ENCODE peak calls at places on chromosomes 4 and X, in nine cellular contexts. Q is heart left ventricle, P is HepG2, F is thyroid gland, E is right lobe of liver, G is HCT116, A is breast epithelium, X is ovary, Y is uterus. V is an unnamed sample. For H3K9me3, the result is how much of the 10 kb centered on the place peaks cover.

GRCh38 chrX:63250253-63250868 is 100.8 kb downstream of the SPIN4 start:
- DNase-seq in Q (peak), P (peak), F (peak), E (no peak), G (peak), A (no peak), X (no peak), Y (no peak), V (peak)

GRCh38 chr4:15712214-15712613 is 9.3 kb downstream of the BST1 start:
- DNase-seq in Q (no peak), P (no peak), F (no peak), E (no peak), G (no peak), A (no peak), X (no peak), Y (no peak), V (no peak)

GRCh38 chr4:18869166-18869565 is 847.6 kb upstream of the LCORL start:
- DNase-seq in Q (no peak), P (no peak), F (no peak), E (no peak), G (no peak), A (no peak), X (no peak), Y (no peak), V (no peak)

GRCh38 chr4:20313237-20314030 is 61.7 kb downstream of the SLIT2 start:
- DNase-seq in Q (no peak), P (peak), F (peak), E (peak), G (peak), A (no peak), X (no peak), Y (no peak), V (no peak)

GRCh38 chrX:103658681-103659433 is 27.6 kb downstream of the MORF4L2 start:
- DNase-seq in Q (no peak), P (peak), F (no peak), E (no peak), G (no peak), A (no peak), X (no peak), Y (no peak), V (no peak)

GRCh38 chr4:22504931-22505330 is 10.9 kb downstream of the ADGRA3 start:
- DNase-seq in Q (no peak), P (no peak), F (no peak), E (no peak), G (no peak), A (no peak), X (no peak), Y (no peak), V (no peak)

GRCh38 chr4:83704786-83705185 is 168.9 kb downstream of the GPAT3 start:
- DNase-seq in Q (no peak), P (no peak), F (no peak), E (no peak), G (no peak), A (no peak), X (no peak), Y (no peak), V (no peak)

GRCh38 chr4:109873791-109874514 is 26.0 kb downstream of the LRIT3 start:
- DNase-seq in Q (no peak), P (no peak), F (no peak), E (no peak), G (peak), A (no peak), X (no peak), Y (no peak), V (no peak)

GRCh38 chrX:70402721-70403120 is 20.4 kb upstream of the GDPD2 start:
- DNase-seq in Q (no peak), P (no peak), F (no peak), E (no peak), G (no peak), A (no peak), X (no peak), Y (no peak), V (no peak)

DNA sequence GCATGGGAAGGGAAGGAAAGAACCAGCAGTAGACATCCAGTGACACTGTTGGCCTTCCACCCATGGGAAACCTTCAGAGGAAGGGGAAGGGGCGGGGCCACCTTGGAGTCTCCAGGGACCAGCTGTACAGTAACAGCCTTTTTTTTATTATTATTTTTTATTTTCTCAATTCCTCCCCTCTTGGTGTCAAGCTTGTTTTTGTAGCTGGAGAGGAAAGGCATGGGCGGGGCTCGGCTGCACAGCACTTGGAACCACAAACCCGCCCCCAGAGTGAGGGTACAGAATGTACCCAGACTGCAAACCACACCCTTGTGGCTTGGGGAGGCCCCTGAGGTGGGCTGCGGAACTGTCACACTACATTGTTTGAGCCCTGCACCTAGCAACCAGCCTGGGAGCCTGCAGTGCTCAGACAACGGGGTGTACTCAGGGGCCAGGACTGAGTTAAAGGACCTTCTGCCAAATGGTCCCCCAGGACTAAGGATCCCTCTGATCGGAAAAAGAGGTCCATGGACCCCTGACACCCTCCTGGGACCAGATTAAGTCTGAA is 45.7 kb downstream of the PRPS1 start:
- DNase-seq in Q (peak), P (no peak), F (peak), E (peak), G (no peak), A (peak), X (peak), Y (peak), V (peak)
- H3K4me3 ChIP-seq in Q (no peak), P (no peak), F (no peak), E (no peak), G (no peak), A (peak), X (peak), Y (no peak), V (peak)

GRCh38 chr4:70688795-70689231 is 481 bp downstream of the UTP3 start:
- DNase-seq in Q (peak), P (no peak), F (no peak), E (no peak), G (no peak), A (no peak), X (no peak), Y (no peak), V (no peak)

DNA sequence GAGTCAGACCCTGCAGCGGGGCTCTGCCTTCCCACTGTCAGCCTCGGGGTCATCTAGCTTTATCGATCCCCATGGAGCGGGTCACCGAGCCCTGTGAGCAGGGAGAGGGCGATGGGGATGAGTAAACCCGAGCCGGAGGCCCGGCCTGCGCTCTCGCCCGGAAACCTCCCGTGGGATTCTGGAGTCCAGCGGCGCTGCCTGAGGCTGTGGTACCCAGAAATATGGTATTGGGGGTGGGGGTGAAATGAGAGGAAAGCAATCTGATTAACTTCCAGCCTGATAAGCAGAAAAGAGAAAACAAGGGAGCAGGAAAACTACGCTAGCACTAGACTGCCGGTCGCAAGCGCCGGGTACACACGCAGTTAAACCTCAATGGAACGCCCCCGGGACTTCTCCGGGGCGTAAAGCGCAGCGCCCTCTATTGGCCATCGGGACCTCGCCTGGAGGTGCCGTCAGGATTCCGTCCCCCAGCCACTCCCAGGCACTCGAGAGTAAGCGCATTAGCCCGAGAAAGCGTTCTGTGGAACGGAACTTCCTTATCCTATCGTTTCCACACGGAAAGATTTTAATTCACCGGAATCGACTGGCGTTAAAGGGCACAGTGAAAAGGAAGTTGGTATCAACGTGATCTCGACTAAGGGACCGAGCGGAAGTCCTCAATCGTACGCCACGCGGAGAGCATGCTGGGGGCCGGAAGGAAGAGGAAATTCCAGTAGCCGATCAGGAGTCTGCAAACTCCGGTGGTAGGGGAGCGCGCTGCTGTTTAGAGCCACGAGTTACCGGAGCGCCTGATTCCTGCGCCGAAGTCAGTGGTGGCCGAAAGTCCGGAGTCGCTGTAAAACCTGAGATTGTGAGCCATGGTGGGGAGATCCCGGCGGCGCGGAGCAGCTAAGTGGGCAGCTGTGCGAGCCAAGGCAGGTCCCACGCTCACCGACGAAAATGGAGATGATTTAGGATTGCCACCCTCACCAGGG is at the start of gene UTP3:
- DNase-seq in Q (peak), P (peak), F (peak), E (peak), G (peak), A (peak), X (peak), Y (peak), V (peak)
- TF ChIP-seq POLR2A in Q (no peak), P (peak), F (no peak), E (peak), G (peak), A (no peak), X (peak), Y (peak), V (peak)

GRCh38 chr4:56627985-56628384 is 53.1 kb downstream of the HOPX start:
- DNase-seq in Q (no peak), P (no peak), F (no peak), E (no peak), G (no peak), A (no peak), X (no peak), Y (no peak), V (no peak)
- H3K9me3 ChIP-seq in Q (under half), P (under half), F (under half), E (under half), G (under half), A (under half), X (under half), Y (under half), V (under half)

GRCh38 chrX:46325312-46325877 is 219.8 kb downstream of the ZNF674 start:
- DNase-seq in Q (no peak), P (peak), F (peak), E (no peak), G (peak), A (no peak), X (no peak), Y (no peak), V (no peak)

GRCh38 chrX:46330513-46330912 is 214.7 kb downstream of the ZNF674 start:
- DNase-seq in Q (no peak), P (no peak), F (no peak), E (no peak), G (no peak), A (no peak), X (no peak), Y (no peak), V (no peak)

GRCh38 chrX:46326161-46326560 is 219.1 kb downstream of the ZNF674 start:
- DNase-seq in Q (no peak), P (no peak), F (no peak), E (no peak), G (no peak), A (no peak), X (no peak), Y (no peak), V (no peak)

GRCh38 chrX:46328133-46328532 is 217.1 kb downstream of the ZNF674 start:
- DNase-seq in Q (no peak), P (no peak), F (no peak), E (no peak), G (no peak), A (no peak), X (no peak), Y (no peak), V (no peak)

GRCh38 chrX:46327229-46328081 is 217.8 kb downstream of the ZNF674 start:
- DNase-seq in Q (no peak), P (peak), F (peak), E (peak), G (peak), A (no peak), X (no peak), Y (no peak), V (peak)
- H3K4me3 ChIP-seq in Q (peak), P (peak), F (no peak), E (peak), G (peak), A (no peak), X (no peak), Y (no peak), V (no peak)